ENCODE peak calls at places on chromosome 21, in five cellular contexts. M, T, P, K and Q are unnamed samples.

GRCh38 chr21:38380391-38381137 is 117.7 kb downstream of the ERG start:
- DNase-seq in M (no peak), T (no peak), P (peak; percentile 22), K (peak; percentile 7), Q (no peak)

GRCh38 chr21:26098758-26099157 is 71.8 kb downstream of the APP start:
- DNase-seq in M (no peak), T (no peak), P (no peak), K (no peak), Q (no peak)

GRCh38 chr21:14995695-14996490 is 68.9 kb downstream of the NRIP1 start:
- DNase-seq in M (no peak), T (peak; percentile 75), P (no peak), K (peak; percentile 44), Q (peak; percentile 26)

GRCh38 chr21:38696617-38697016 is 109.1 kb upstream of the ETS2 start:
- DNase-seq in M (no peak), T (no peak), P (no peak), K (no peak), Q (no peak)

GRCh38 chr21:45220106-45220505 is 67.6 kb downstream of the POFUT2 start:
- DNase-seq in M (no peak), T (no peak), P (no peak), K (peak; percentile 30), Q (no peak)

GRCh38 chr21:35579520-35580293 is 480.6 kb downstream of the SETD4 start:
- DNase-seq in M (no peak), T (no peak), P (no peak), K (peak; percentile 68), Q (no peak)

GRCh38 chr21:31161157-31161556 is 122.9 kb upstream of the KRTAP19-8 start:
- DNase-seq in M (no peak), T (no peak), P (no peak), K (peak; percentile 22), Q (peak; percentile 40)

GRCh38 chr21:41746744-41747006 is 20.2 kb downstream of the RIPK4 start:
- DNase-seq in M (no peak), T (no peak), P (no peak), K (no peak), Q (no peak)

GRCh38 chr21:36454079-36454478 is 25.8 kb downstream of the CLDN14 start:
- DNase-seq in M (no peak), T (no peak), P (no peak), K (no peak), Q (no peak)

GRCh38 chr21:36902793-36903192 is 63.7 kb downstream of the HLCS start:
- DNase-seq in M (no peak), T (no peak), P (no peak), K (peak; percentile 9), Q (no peak)

GRCh38 chr21:15001113-15001512 is 63.7 kb downstream of the NRIP1 start:
- DNase-seq in M (no peak), T (no peak), P (no peak), K (no peak), Q (no peak)

GRCh38 chr21:25563399-25564116 is 43.7 kb downstream of the MRPL39 start:
- DNase-seq in M (no peak), T (no peak), P (no peak), K (no peak), Q (no peak)

GRCh38 chr21:24375201-24375600 is 1232.1 kb downstream of the MRPL39 start:
- DNase-seq in M (no peak), T (no peak), P (no peak), K (no peak), Q (no peak)

GRCh38 chr21:21111309-21111920 is 113.2 kb downstream of the NCAM2 start:
- DNase-seq in M (no peak), T (no peak), P (no peak), K (no peak), Q (no peak)

GRCh38 chr21:17050156-17050555 is 462.7 kb upstream of the CXADR start:
- DNase-seq in M (no peak), T (no peak), P (no peak), K (no peak), Q (no peak)

GRCh38 chr21:44718571-44718970 is 7.2 kb upstream of the TSPEAR start:
- DNase-seq in M (no peak), T (no peak), P (no peak), K (no peak), Q (no peak)

GRCh38 chr21:45592208-45592619 is 50.0 kb upstream of the SLC19A1 start:
- DNase-seq in M (no peak), T (no peak), P (no peak), K (no peak), Q (no peak)

GRCh38 chr21:44871576-44872265 is 1.8 kb downstream of the PTTG1IP start:
- DNase-seq in M (peak; percentile 68), T (no peak), P (peak; percentile 44), K (peak; percentile 90), Q (no peak)

GRCh38 chr21:20353351-20353750 is 644.9 kb upstream of the NCAM2 start:
- DNase-seq in M (no peak), T (no peak), P (no peak), K (no peak), Q (no peak)

GRCh38 chr21:45236481-45236880 is 51.2 kb downstream of the POFUT2 start:
- DNase-seq in M (no peak), T (no peak), P (no peak), K (no peak), Q (no peak)

GRCh38 chr21:45278156-45278911 is 9.4 kb downstream of the POFUT2 start:
- DNase-seq in M (peak; percentile 15), T (no peak), P (no peak), K (no peak), Q (no peak)

GRCh38 chr21:35284199-35284598 is 235.1 kb upstream of the RUNX1 start:
- DNase-seq in M (no peak), T (peak; percentile 34), P (no peak), K (peak; percentile 40), Q (no peak)

GRCh38 chr21:36791695-36792451 is 93.0 kb downstream of the SIM2 start:
- DNase-seq in M (no peak), T (no peak), P (no peak), K (no peak), Q (no peak)

GRCh38 chr21:40752125-40752524 is 94.8 kb downstream of the DSCAM start:
- DNase-seq in M (no peak), T (no peak), P (no peak), K (no peak), Q (no peak)

GRCh38 chr21:21165063-21165645 is 166.9 kb downstream of the NCAM2 start:
- DNase-seq in M (no peak), T (peak; percentile 17), P (peak; percentile 74), K (peak; percentile 94), Q (no peak)

GRCh38 chr21:18954415-18954972 is 550.9 kb upstream of the TMPRSS15 start:
- DNase-seq in M (no peak), T (no peak), P (no peak), K (no peak), Q (no peak)

GRCh38 chr21:18950045-18950740 is 546.6 kb upstream of the TMPRSS15 start:
- DNase-seq in M (no peak), T (no peak), P (no peak), K (no peak), Q (no peak)

DNA sequence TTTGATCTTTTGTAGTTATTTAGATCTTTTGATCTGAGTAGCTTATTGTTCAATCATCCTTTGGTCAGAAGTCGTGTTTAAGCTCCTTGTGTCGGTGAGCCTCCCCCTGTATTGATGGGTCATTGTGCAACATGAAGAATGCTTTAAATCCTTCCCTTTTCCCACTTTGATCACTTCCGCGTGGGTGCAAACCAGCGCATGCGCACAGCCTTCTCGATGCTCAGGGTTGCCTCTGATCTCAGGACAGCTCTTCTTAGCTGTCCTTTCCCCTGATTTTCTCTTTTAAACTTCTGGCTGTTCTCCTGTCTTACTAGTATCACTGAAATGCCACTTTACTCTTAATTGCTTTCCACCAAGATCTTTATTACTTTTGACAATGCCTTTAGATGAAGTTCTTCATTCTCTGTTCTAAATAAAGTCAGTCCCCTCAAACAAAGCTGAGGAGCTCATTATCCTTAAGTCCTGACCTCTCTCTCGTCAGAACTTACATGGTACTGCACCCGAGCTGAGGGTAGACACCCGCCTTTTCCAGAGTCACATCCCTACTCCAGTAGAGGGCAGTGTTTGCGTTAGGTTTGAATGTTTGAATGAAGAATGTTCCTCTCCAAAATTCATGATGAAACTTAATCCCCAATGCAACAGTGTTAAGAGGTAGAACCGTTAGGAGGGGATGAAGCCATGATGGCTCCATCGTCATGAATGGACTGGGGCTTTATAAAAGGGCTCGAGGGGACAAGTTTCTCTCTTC is 547.9 kb upstream of the TMPRSS15 start:
- DNase-seq in M (no peak), T (no peak), P (no peak), K (peak; percentile 0), Q (no peak)
- TF ChIP-seq CTCF in M (peak; percentile 9), T (peak; percentile 50), P (no peak), K (no peak), Q (peak; percentile 47)

DNA sequence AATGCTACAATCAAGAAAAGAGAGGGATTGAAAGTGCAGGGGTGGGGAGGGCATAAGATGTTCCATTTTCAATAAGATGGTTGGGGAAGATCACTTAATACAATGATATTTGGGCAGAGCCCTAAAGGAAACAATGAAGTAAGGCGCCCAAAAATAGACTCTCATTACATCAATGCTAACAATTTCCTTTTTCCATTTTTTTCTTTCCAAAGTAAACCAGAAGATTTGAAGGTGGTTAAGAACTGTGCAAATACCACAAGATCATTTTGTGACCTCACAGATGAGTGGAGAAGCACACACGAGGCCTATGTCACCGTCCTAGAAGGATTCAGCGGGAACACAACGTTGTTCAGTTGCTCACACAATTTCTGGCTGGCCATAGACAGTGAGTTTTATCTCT is 16.8 kb downstream of the IFNAR2 start:
- DNase-seq in M (no peak), T (no peak), P (no peak), K (no peak), Q (no peak)
- H3K4me3 ChIP-seq in M (no peak overlapping the region), T (no peak overlapping the region), P (no peak overlapping the region), K (no peak overlapping the region), Q (no peak overlapping the region)

GRCh38 chr21:30104246-30104645 is 62.4 kb downstream of the CLDN17 start:
- DNase-seq in M (no peak), T (no peak), P (no peak), K (no peak), Q (peak; percentile 9)

GRCh38 chr21:30102881-30103280 is 63.7 kb downstream of the CLDN17 start:
- DNase-seq in M (no peak), T (no peak), P (no peak), K (no peak), Q (no peak)

GRCh38 chr21:30097791-30098190 is 68.8 kb downstream of the CLDN17 start:
- DNase-seq in M (no peak), T (no peak), P (no peak), K (no peak), Q (no peak)

DNA sequence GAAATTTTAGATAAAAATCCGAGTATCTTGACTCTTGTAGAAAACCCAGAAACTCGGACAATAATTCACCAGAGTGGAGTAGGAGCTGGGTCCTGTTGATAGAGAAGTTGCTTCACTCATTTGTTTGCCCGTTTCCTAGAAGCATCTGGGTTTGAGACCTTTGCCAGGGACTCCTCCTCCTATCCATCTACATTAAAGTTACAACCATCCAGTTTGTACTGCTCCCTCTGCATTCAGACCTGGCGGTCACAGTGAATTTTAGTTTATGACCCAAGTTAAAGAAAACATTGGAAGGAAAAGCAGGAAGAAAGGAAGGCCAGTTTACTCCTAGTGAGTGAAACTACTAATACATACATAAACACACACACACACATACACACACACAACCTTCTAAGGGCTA is 64.6 kb downstream of the CLDN17 start:
- DNase-seq in M (no peak), T (no peak), P (no peak), K (no peak), Q (no peak)
- TF ChIP-seq CTCF in M (no peak), T (no peak), P (no peak), K (no peak), Q (no peak)

GRCh38 chr21:28447453-28447852 is 545.2 kb downstream of the LTN1 start:
- DNase-seq in M (no peak), T (no peak), P (no peak), K (no peak), Q (no peak)
- H3K4me3 ChIP-seq in M (no peak overlapping the region), T (no peak overlapping the region), P (no peak overlapping the region), K (no peak overlapping the region), Q (no peak overlapping the region)